ENCODE peak calls at places on chromosomes 1 and 21, in nine cellular contexts. V is tibial nerve; I is NT2/D1; W is cardiac muscle cell; X is HAP-1; A is CD8-positive, alpha-beta memory T cell; Z is left ventricle myocardium inferior; Y is upper lobe of right lung; J is Karpas-422. P is an unnamed sample.

GRCh38 chr1:149977345-149977744 is 33.2 kb downstream of the OTUD7B start:
- DNase-seq in V (no peak), I (no peak), W (no peak), X (no peak), A (no peak), Z (no peak), Y (no peak), J (no peak), P (no peak)

GRCh38 chr1:183864611-183865010 is 59.7 kb downstream of the RGL1 start:
- DNase-seq in V (no peak), I (no peak), W (no peak), X (no peak), A (no peak), Z (no peak), Y (no peak), J (no peak), P (no peak)

GRCh38 chr1:235588916-235589515 is 60.6 kb downstream of the GNG4 start:
- DNase-seq in V (no peak), I (no peak), W (peak; percentile 78), X (no peak), A (no peak), Z (no peak), Y (peak; percentile 31), J (no peak), P (no peak)

GRCh38 chr1:27349784-27350672 is 8.2 kb downstream of the SYTL1 start:
- DNase-seq in V (no peak), I (no peak), W (peak; percentile 83), X (no peak), A (no peak), Z (peak; percentile 59), Y (peak; percentile 90), J (no peak), P (no peak)

GRCh38 chr1:48202030-48202752 is 20.3 kb upstream of the SLC5A9 start:
- DNase-seq in V (peak; percentile 44), I (peak; percentile 70), W (peak; percentile 96), X (peak; percentile 77), A (peak; percentile 60), Z (peak; percentile 42), Y (no peak), J (peak; percentile 82), P (peak; percentile 27)

GRCh38 chr1:66253330-66253921 is 280.5 kb upstream of the SGIP1 start:
- DNase-seq in V (no peak), I (peak; percentile 35), W (peak; percentile 84), X (no peak), A (no peak), Z (no peak), Y (no peak), J (peak; percentile 80), P (no peak)

GRCh38 chr21:26754853-26755252 is 90.4 kb downstream of the ADAMTS1 start:
- DNase-seq in V (no peak), I (no peak), W (no peak), X (no peak), A (no peak), Z (no peak), Y (no peak), J (no peak), P (no peak)

GRCh38 chr1:223142795-223143759 is at the start of gene TLR5:
- DNase-seq in V (peak; percentile 83), I (peak; percentile 80), W (peak; percentile 64), X (peak; percentile 92), A (peak; percentile 88), Z (peak; percentile 90), Y (peak; percentile 96), J (peak; percentile 91), P (peak; percentile 55)

GRCh38 chr1:36175137-36176095 is 19.5 kb downstream of the MAP7D1 start:
- DNase-seq in V (no peak), I (no peak), W (peak; percentile 62), X (no peak), A (no peak), Z (peak; percentile 61), Y (no peak), J (peak; percentile 76), P (no peak)

GRCh38 chr1:25431495-25432363 is 1.0 kb downstream of the MACO1 start:
- DNase-seq in V (no peak), I (no peak), W (no peak), X (no peak), A (no peak), Z (peak; percentile 17), Y (no peak), J (peak; percentile 59), P (no peak)

GRCh38 chr1:6495540-6496359 is 4.3 kb upstream of the PLEKHG5 start:
- DNase-seq in V (no peak), I (no peak), W (no peak), X (peak; percentile 56), A (no peak), Z (peak; percentile 19), Y (no peak), J (no peak), P (no peak)

GRCh38 chr1:45568421-45568820 is 15.4 kb upstream of the NASP start:
- DNase-seq in V (no peak), I (no peak), W (no peak), X (no peak), A (no peak), Z (no peak), Y (no peak), J (no peak), P (no peak)

GRCh38 chr1:9827558-9828185 is 3.9 kb upstream of the CLSTN1 start:
- DNase-seq in V (no peak), I (no peak), W (no peak), X (no peak), A (peak; percentile 45), Z (no peak), Y (peak; percentile 55), J (peak; percentile 62), P (no peak)

GRCh38 chr1:26945138-26945537 is 15.1 kb downstream of the KDF1 start:
- DNase-seq in V (no peak), I (no peak), W (no peak), X (no peak), A (no peak), Z (no peak), Y (no peak), J (no peak), P (no peak)

GRCh38 chr1:179026813-179027664 is 1.3 kb downstream of the FAM20B start:
- DNase-seq in V (no peak), I (no peak), W (no peak), X (no peak), A (no peak), Z (no peak), Y (no peak), J (no peak), P (no peak)

GRCh38 chr1:86758570-86758969 is 54.2 kb downstream of the SH3GLB1 start:
- DNase-seq in V (no peak), I (no peak), W (no peak), X (no peak), A (no peak), Z (no peak), Y (no peak), J (no peak), P (no peak)

DNA sequence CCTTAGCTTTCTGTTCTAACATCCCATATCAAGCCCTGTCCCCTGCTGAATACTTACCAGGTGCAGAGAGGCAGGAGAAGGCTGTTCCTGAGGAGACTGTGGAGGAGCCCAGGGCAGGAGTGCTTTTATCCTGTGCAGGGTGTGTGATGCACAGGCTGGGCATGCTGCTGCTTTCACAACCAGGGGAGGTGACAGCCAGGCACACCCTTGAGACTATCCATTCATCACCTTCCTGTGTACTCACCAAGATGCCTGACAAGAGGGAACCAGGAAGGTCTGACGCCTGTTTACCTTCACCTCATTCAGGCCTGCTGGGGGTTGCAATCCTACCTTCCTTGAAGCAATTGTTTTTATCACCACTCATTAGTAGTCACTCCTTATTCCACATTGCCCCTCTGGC is at the start of gene LCE3E:
- DNase-seq in V (no peak), I (no peak), W (no peak), X (no peak), A (no peak), Z (no peak), Y (no peak), J (no peak), P (no peak)
- H3K9me3 ChIP-seq in V (peaks cover 18% of the 10 kb centered on the region), I (peaks cover 18% of the 10 kb centered on the region), W (no peaks in the 10 kb centered on the region), X (no peaks in the 10 kb centered on the region), A (no peaks in the 10 kb centered on the region), Z (peaks cover 48% of the 10 kb centered on the region), Y (peaks cover 8% of the 10 kb centered on the region), J (no peaks in the 10 kb centered on the region), P (peaks cover 6% of the 10 kb centered on the region)

GRCh38 chr1:156497743-156498446 is 2.7 kb downstream of the MEF2D start:
- DNase-seq in V (no peak), I (no peak), W (no peak), X (no peak), A (no peak), Z (no peak), Y (peak; percentile 26), J (peak; percentile 42), P (no peak)

GRCh38 chr1:156498447-156499193 is 2.0 kb downstream of the MEF2D start:
- DNase-seq in V (no peak), I (no peak), W (peak; percentile 57), X (peak; percentile 21), A (no peak), Z (peak; percentile 76), Y (peak; percentile 66), J (peak; percentile 54), P (no peak)

GRCh38 chr1:156496211-156496761 is 4.3 kb downstream of the MEF2D start:
- DNase-seq in V (no peak), I (no peak), W (no peak), X (no peak), A (no peak), Z (no peak), Y (peak; percentile 58), J (peak; percentile 48), P (no peak)

GRCh38 chr1:156495401-156496140 is 5.0 kb downstream of the MEF2D start:
- DNase-seq in V (peak; percentile 13), I (no peak), W (no peak), X (no peak), A (no peak), Z (peak; percentile 78), Y (no peak), J (no peak), P (no peak)

GRCh38 chr1:156497078-156497742 is 3.4 kb downstream of the MEF2D start:
- DNase-seq in V (no peak), I (no peak), W (no peak), X (no peak), A (no peak), Z (no peak), Y (peak; percentile 26), J (peak; percentile 42), P (no peak)
- H3K4me3 ChIP-seq in V (no peak overlapping the region), I (no peak overlapping the region), W (no peak overlapping the region), X (no peak overlapping the region), A (peak overlapping the region; percentile 31), Z (peak overlapping the region; percentile 98), Y (peak overlapping the region; percentile 94), J (peak overlapping the region; percentile 89), P (no peak overlapping the region)

GRCh38 chr1:70003509-70003908 is 201.9 kb downstream of the LRRC40 start:
- DNase-seq in V (no peak), I (no peak), W (no peak), X (no peak), A (no peak), Z (no peak), Y (no peak), J (no peak), P (no peak)
- H3K4me1 ChIP-seq in V (no peaks in the 10 kb centered on the region), I (no peaks in the 10 kb centered on the region), W (no peaks in the 10 kb centered on the region), X (no peaks in the 10 kb centered on the region), A (no peaks in the 10 kb centered on the region), Z (no peaks in the 10 kb centered on the region), Y (no peaks in the 10 kb centered on the region), J (no peaks in the 10 kb centered on the region), P (no peaks in the 10 kb centered on the region)

DNA sequence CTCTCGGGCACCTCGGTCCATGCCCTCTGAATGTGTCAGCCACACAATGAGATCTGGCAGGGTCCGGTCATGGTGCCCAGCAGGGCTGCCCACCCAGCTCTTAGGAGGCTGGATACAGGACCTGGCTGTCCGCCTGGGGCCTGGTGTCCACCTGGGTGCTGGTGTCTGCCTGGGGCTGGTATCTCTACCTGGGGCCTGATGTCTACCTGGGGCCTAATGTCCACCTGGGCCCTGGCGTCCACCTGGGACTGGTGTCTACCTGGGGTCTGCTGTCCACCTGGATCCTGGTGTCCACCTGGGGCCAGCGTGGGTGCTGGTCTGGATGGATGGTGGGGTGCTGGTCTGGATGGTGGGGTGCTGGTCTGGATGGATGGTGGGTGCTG is 45.1 kb upstream of the ACTRT2 start:
- DNase-seq in V (no peak), I (no peak), W (no peak), X (no peak), A (no peak), Z (no peak), Y (peak; percentile 52), J (no peak), P (no peak)
- H3K9me3 ChIP-seq in V (no peaks in the 10 kb centered on the region), I (no peaks in the 10 kb centered on the region), W (no peaks in the 10 kb centered on the region), X (no peaks in the 10 kb centered on the region), A (no peaks in the 10 kb centered on the region), Z (no peaks in the 10 kb centered on the region), Y (no peaks in the 10 kb centered on the region), J (no peaks in the 10 kb centered on the region), P (peaks cover 39% of the 10 kb centered on the region)

P was measured in iPS DF 6.9.